ENCODE peak calls at places on chromosome 18, in eight cellular contexts. H, E, T, Y, I, X, C and M are unnamed samples.

GRCh38 chr18:361941-362913 is 94.4 kb upstream of the THOC1 start:
- DNase-seq in C (peak; percentile 23), X (no peak), E (no peak), Y (peak; percentile 81), H (no peak), I (no peak), T (no peak), M (no peak)

GRCh38 chr18:13568443-13569392 is 157.6 kb downstream of the FAM210A start:
- DNase-seq in T (no peak), I (no peak), H (no peak), C (no peak), Y (no peak), X (no peak), E (no peak), M (no peak)

GRCh38 chr18:26383454-26384270 is 157.4 kb downstream of the TAF4B start:
- DNase-seq in T (peak; percentile 60), C (no peak), Y (peak; percentile 67), E (no peak), I (no peak), H (no peak), X (no peak), M (no peak)

GRCh38 chr18:61333271-61333745 is at the start of gene CDH20:
- DNase-seq in X (no peak), E (no peak), T (no peak), I (no peak), C (no peak), Y (no peak), H (no peak), M (no peak)

GRCh38 chr18:5167827-5168226 is 29.2 kb downstream of the AKAIN1 start:
- DNase-seq in X (no peak), T (no peak), I (no peak), E (no peak), H (no peak), C (no peak), Y (no peak), M (no peak)

GRCh38 chr18:12750076-12750707 is 47.4 kb downstream of the PSMG2 start:
- DNase-seq in C (no peak), I (no peak), Y (no peak), X (no peak), H (no peak), T (no peak), E (peak; percentile 40), M (no peak)

GRCh38 chr18:78777992-78778391 is 201.6 kb upstream of the SALL3 start:
- DNase-seq in H (no peak), Y (no peak), I (peak; percentile 69), T (no peak), C (no peak), X (no peak), E (no peak), M (peak; percentile 20)

GRCh38 chr18:27184115-27185024 is 738 bp downstream of the CHST9 start:
- DNase-seq in Y (no peak), E (no peak), X (no peak), H (peak; percentile 5), I (peak; percentile 67), T (no peak), C (no peak), M (no peak)

GRCh38 chr18:44897445-44898215 is 216.9 kb downstream of the SETBP1 start:
- DNase-seq in Y (no peak), I (no peak), E (no peak), C (no peak), X (peak; percentile 88), T (no peak), H (no peak), M (no peak)

GRCh38 chr18:74388227-74388626 is 68.9 kb downstream of the DIPK1C start:
- DNase-seq in I (no peak), T (no peak), X (no peak), H (no peak), E (no peak), C (no peak), Y (no peak), M (no peak)

GRCh38 chr18:33580540-33580939 is 2.5 kb downstream of the ASXL3 start:
- DNase-seq in I (no peak), X (no peak), C (no peak), T (no peak), Y (no peak), H (no peak), E (no peak), M (no peak)

GRCh38 chr18:78607784-78608183 is 371.8 kb upstream of the SALL3 start:
- DNase-seq in H (no peak), X (no peak), I (peak; percentile 54), Y (no peak), T (no peak), E (no peak), C (no peak), M (no peak)

GRCh38 chr18:292271-292670 is 24.4 kb upstream of the THOC1 start:
- DNase-seq in I (no peak), X (no peak), Y (no peak), H (no peak), T (no peak), C (no peak), E (no peak), M (no peak)

GRCh38 chr18:27185025-27185763 is at the start of gene CHST9:
- DNase-seq in C (no peak), T (no peak), X (peak; percentile 51), Y (no peak), I (peak; percentile 73), H (peak; percentile 22), E (no peak), M (peak; percentile 27)

GRCh38 chr18:45084207-45084606 is 403.5 kb downstream of the SETBP1 start:
- DNase-seq in T (no peak), X (no peak), E (no peak), Y (no peak), C (no peak), H (peak; percentile 17), I (no peak), M (no peak)

GRCh38 chr18:55774505-55774904 is 186.5 kb upstream of the TCF4 start:
- DNase-seq in E (no peak), C (no peak), X (no peak), T (no peak), I (no peak), H (no peak), Y (no peak), M (no peak)

GRCh38 chr18:73756256-73757091 is 391.2 kb downstream of the FBXO15 start:
- DNase-seq in I (no peak), C (no peak), E (no peak), Y (peak; percentile 14), T (no peak), X (no peak), H (no peak), M (no peak)

GRCh38 chr18:76633504-76634259 is 138.6 kb upstream of the ZNF516 start:
- DNase-seq in C (no peak), Y (no peak), H (no peak), I (no peak), E (no peak), T (no peak), X (no peak), M (no peak)

GRCh38 chr18:78309945-78310344 is 669.7 kb upstream of the SALL3 start:
- DNase-seq in Y (no peak), H (no peak), E (no peak), T (no peak), X (no peak), I (no peak), C (no peak), M (no peak)

GRCh38 chr18:69978743-69979715 is 31.4 kb upstream of the CD226 start:
- DNase-seq in X (no peak), T (no peak), H (no peak), E (no peak), C (no peak), I (no peak), Y (no peak), M (no peak)

GRCh38 chr18:24672165-24672950 is 211.9 kb downstream of the HRH4 start:
- DNase-seq in Y (peak; percentile 39), I (no peak), C (no peak), E (no peak), T (no peak), H (no peak), X (no peak), M (no peak)
- TF ChIP-seq CTCF in Y (peak; percentile 51), I (no peak), C (peak; percentile 37), E (no peak), T (no peak), H (no peak), X (no peak), M (no peak)

DNA sequence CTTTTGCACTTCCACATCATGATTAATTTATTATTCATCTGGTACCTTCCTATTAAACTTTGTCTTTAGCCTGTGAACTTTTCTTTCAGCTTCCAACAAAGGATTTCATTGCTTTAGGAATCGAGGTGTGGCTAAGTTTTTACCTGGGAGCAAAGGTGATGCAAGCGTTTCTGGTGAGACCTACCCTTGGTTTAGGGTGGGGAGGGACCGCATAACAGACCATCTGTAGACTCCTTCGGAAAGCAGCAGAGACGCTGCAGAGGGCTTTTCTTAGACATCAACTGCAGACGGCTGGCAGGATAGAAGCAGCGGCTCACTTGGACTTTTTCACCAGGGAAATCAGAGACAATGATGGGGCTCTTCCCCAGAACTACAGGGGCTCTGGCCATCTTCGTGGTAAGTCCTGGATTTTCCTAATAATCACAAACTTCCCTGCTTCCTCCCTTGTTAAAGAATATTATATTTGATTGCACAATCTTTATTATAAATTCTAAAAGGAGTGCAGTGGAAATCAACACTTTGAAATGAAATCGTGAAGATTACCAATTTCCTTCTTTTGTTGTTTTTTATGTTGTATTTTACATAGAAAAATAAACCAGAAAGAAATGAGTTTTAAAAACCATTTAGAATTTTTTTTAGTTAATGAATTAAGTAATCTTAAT is at the start of gene DSG3:
- DNase-seq in X (no peak), T (peak; percentile 19), Y (no peak), I (no peak), E (no peak), H (no peak), C (no peak), M (no peak)
- TF ChIP-seq POLR2A in X (no peak), T (no peak), Y (no peak), I (no peak), E (no peak), H (no peak), C (no peak), M (no peak)

GRCh38 chr18:9950289-9951016 is 36.6 kb downstream of the VAPA start:
- DNase-seq in X (no peak), T (peak; percentile 71), I (no peak), H (no peak), E (no peak), C (no peak), Y (peak; percentile 54), M (no peak)
- H3K36me3 ChIP-seq in X (peaks cover 20% of the 10 kb centered on the region), T (peaks cover 95% of the 10 kb centered on the region), I (peaks cover 2% of the 10 kb centered on the region), H (no peaks in the 10 kb centered on the region), E (peaks cover 25% of the 10 kb centered on the region), C (peaks cover 96% of the 10 kb centered on the region), Y (peaks cover 22% of the 10 kb centered on the region), M (peaks cover 25% of the 10 kb centered on the region)

GRCh38 chr18:59509477-59510173 is 150.6 kb upstream of the LMAN1 start:
- DNase-seq in C (no peak), E (peak; percentile 18), Y (no peak), X (no peak), I (no peak), H (no peak), T (no peak), M (no peak)
- TF ChIP-seq CTCF in C (no peak), E (no peak), Y (no peak), X (no peak), I (no peak), H (no peak), T (no peak), M (no peak)

GRCh38 chr18:48814490-48815181 is 136.1 kb downstream of the SMAD7 start:
- DNase-seq in E (peak; percentile 3), H (no peak), X (no peak), T (no peak), C (no peak), Y (peak; percentile 47), I (peak; percentile 56), M (peak; percentile 14)
- TF ChIP-seq POLR2A in E (no peak), H (no peak), X (no peak), T (no peak), C (no peak), Y (no peak), I (no peak), M (no peak)